ENCODE peak calls at places on chromosomes 6 and 20, in five cellular contexts. V is D341Med; T is stimulated activated CD4-positive, alpha-beta T cell treated with anti-CD3 and anti-CD28 coated beads, Interleukin-2, amount 100 ng/mL, for 24 hours; K is EL; I is progenitor cell of endocrine pancreas. O is an unnamed sample.

GRCh38 chr6:80210618-80211017 is 104.1 kb downstream of the BCKDHB start:
- DNase-seq in K (no peak), T (no peak), V (no peak), I (no peak), O (no peak)

GRCh38 chr6:137699036-137699683 is 167.9 kb upstream of the TNFAIP3 start:
- DNase-seq in I (no peak), V (no peak), T (peak), K (peak), O (no peak)

GRCh38 chr6:43913388-43914271 is 143.6 kb downstream of the VEGFA start:
- DNase-seq in K (peak), V (no peak), I (no peak), T (no peak), O (no peak)

GRCh38 chr6:168167431-168168315 is 88.7 kb upstream of the FRMD1 start:
- DNase-seq in K (no peak), V (no peak), I (no peak), T (no peak), O (no peak)

GRCh38 chr6:37615564-37616340 is 81.9 kb downstream of the MDGA1 start:
- DNase-seq in I (no peak), K (peak), V (no peak), T (no peak), O (peak)

GRCh38 chr20:62014488-62014775 is 51.2 kb downstream of the TAF4 start:
- DNase-seq in T (no peak), K (no peak), I (no peak), V (no peak), O (no peak)

GRCh38 chr6:85323435-85324040 is 126.3 kb upstream of the NT5E start:
- DNase-seq in T (peak), V (peak), K (peak), I (peak), O (peak)

GRCh38 chr6:124658053-124658452 is 304.2 kb upstream of the RNF217 start:
- DNase-seq in V (no peak), K (no peak), I (no peak), T (no peak), O (no peak)

GRCh38 chr6:90233994-90234393 is 62.6 kb downstream of the BACH2 start:
- DNase-seq in I (no peak), V (no peak), K (no peak), T (peak), O (no peak)

GRCh38 chr6:28767133-28767532 is 156.7 kb downstream of the TRIM27 start:
- DNase-seq in I (no peak), T (no peak), V (no peak), K (no peak), O (no peak)

GRCh38 chr6:11410539-11411307 is 126.8 kb upstream of the TMEM170B start:
- DNase-seq in V (no peak), T (no peak), I (no peak), K (no peak), O (no peak)

GRCh38 chr20:3218307-3218988 is 9.2 kb downstream of the ITPA start:
- DNase-seq in I (peak), V (peak), K (peak), T (peak), O (no peak)

GRCh38 chr6:43290905-43291355 is 7.1 kb upstream of the SLC22A7 start:
- DNase-seq in K (no peak), T (no peak), V (no peak), I (no peak), O (no peak)

GRCh38 chr6:41424370-41425058 is 89.1 kb downstream of the NCR2 start:
- DNase-seq in K (peak), V (peak), T (peak), I (peak), O (peak)

GRCh38 chr6:100622907-100623692 is 158.4 kb upstream of the SIM1 start:
- DNase-seq in V (no peak), I (no peak), K (peak), T (no peak), O (no peak)

GRCh38 chr20:507006-507758 is 36.4 kb downstream of the CSNK2A1 start:
- DNase-seq in V (no peak), K (no peak), I (no peak), T (no peak), O (no peak)

GRCh38 chr6:73131706-73132105 is 93.6 kb downstream of the KHDC1L start:
- DNase-seq in K (peak), T (no peak), V (no peak), I (no peak), O (peak)

GRCh38 chr20:52937701-52938100 is 34.5 kb upstream of the TSHZ2 start:
- DNase-seq in V (no peak), I (no peak), T (no peak), K (no peak), O (peak)

GRCh38 chr6:71206086-71206485 is 82.5 kb upstream of the OGFRL1 start:
- DNase-seq in V (no peak), I (no peak), T (no peak), K (no peak), O (no peak)

GRCh38 chr6:81834141-81834621 is 81.7 kb upstream of the TENT5A start:
- DNase-seq in V (no peak), I (no peak), T (no peak), K (peak), O (peak)

GRCh38 chr20:17202030-17202429 is 24.8 kb upstream of the PCSK2 start:
- DNase-seq in T (no peak), V (no peak), K (no peak), I (no peak), O (no peak)

GRCh38 chr20:18003897-18004296 is 35.1 kb downstream of the MGME1 start:
- DNase-seq in I (no peak), K (no peak), V (no peak), T (no peak), O (no peak)

GRCh38 chr6:16778521-16778920 is 17.3 kb upstream of the ATXN1 start:
- DNase-seq in I (no peak), K (no peak), V (no peak), T (no peak), O (no peak)

GRCh38 chr6:3916211-3916610 is 67.0 kb downstream of the FAM50B start:
- DNase-seq in K (no peak), V (no peak), I (no peak), T (no peak), O (no peak)

GRCh38 chr6:40832691-40833090 is 206.3 kb downstream of the UNC5CL start:
- DNase-seq in T (no peak), V (no peak), I (no peak), K (no peak), O (no peak)

GRCh38 chr6:79574636-79575035 is 37.4 kb upstream of the LCA5 start:
- DNase-seq in I (no peak), T (no peak), K (peak), V (no peak), O (peak)

GRCh38 chr6:163836916-163837660 is 422.6 kb downstream of the QKI start:
- DNase-seq in K (no peak), T (no peak), I (no peak), V (no peak), O (no peak)

GRCh38 chr6:167995302-167995701 is 2.2 kb upstream of the KIF25 start:
- DNase-seq in T (no peak), K (no peak), V (no peak), I (no peak), O (no peak)

GRCh38 chr6:70280462-70280861 is 22.4 kb downstream of the COL9A1 start:
- DNase-seq in T (no peak), K (no peak), I (no peak), V (no peak), O (no peak)

GRCh38 chr6:169342655-169343054 is 89.0 kb upstream of the THBS2 start:
- DNase-seq in V (no peak), I (no peak), K (no peak), T (no peak), O (no peak)

GRCh38 chr6:166584813-166585429 is 1.6 kb downstream of the RAMACL start:
- DNase-seq in K (no peak), I (no peak), T (no peak), V (no peak), O (no peak)

GRCh38 chr6:155782320-155782730 is 326.7 kb upstream of the NOX3 start:
- DNase-seq in T (no peak), K (peak), V (no peak), I (no peak), O (peak)

GRCh38 chr20:60658661-60659060 is 593.4 kb upstream of the CDH4 start:
- DNase-seq in V (no peak), I (no peak), K (no peak), T (no peak), O (no peak)

GRCh38 chr6:148857817-148858390 is 111.1 kb downstream of the UST start:
- DNase-seq in T (no peak), I (no peak), V (no peak), K (peak), O (peak)

GRCh38 chr6:111723412-111723970 is 117.8 kb upstream of the TRAF3IP2 start:
- DNase-seq in I (no peak), V (no peak), K (no peak), T (no peak), O (no peak)

GRCh38 chr20:38272398-38272797 is 11.9 kb upstream of the KIAA1755 start:
- DNase-seq in V (no peak), K (peak), T (no peak), I (no peak), O (no peak)

O was measured in H4.